ENCODE peak calls at places on chromosomes 13 and 19, in seven cellular contexts. A is K562, Y is HepG2, H is HCT116, I is NT2/D1, N is SK-N-SH, S is H1. P is an unnamed sample.

GRCh38 chr19:35585844-35586243 is at the start of gene PMIS2:
- DNase-seq in S (peak), N (peak), H (no peak), Y (no peak), I (no peak), A (peak), P (no peak)

GRCh38 chr19:16611121-16611520 is 16.9 kb downstream of the MED26 start:
- DNase-seq in Y (no peak), S (no peak), N (no peak), H (no peak), I (no peak), A (no peak), P (no peak)

GRCh38 chr13:32316476-32316875 is 1.2 kb downstream of the BRCA2 start:
- DNase-seq in N (no peak), S (no peak), Y (no peak), I (no peak), H (no peak), A (no peak), P (no peak)

GRCh38 chr19:8208710-8209110 is 460 bp upstream of the CERS4 start:
- DNase-seq in A (no peak), Y (no peak), N (no peak), H (no peak), I (no peak), S (no peak), P (no peak)

GRCh38 chr13:29801737-29802305 is 48.6 kb downstream of the UBL3 start:
- DNase-seq in I (no peak), A (no peak), S (no peak), N (no peak), H (no peak), Y (no peak), P (no peak)

GRCh38 chr13:106493569-106493968 is 41.9 kb downstream of the EFNB2 start:
- DNase-seq in H (no peak), I (no peak), A (no peak), N (no peak), Y (no peak), S (no peak), P (peak)

GRCh38 chr19:55253842-55254624 is 4.8 kb downstream of the PPP6R1 start:
- DNase-seq in A (no peak), Y (no peak), S (no peak), I (no peak), H (no peak), N (no peak), P (peak)

GRCh38 chr13:93244141-93244917 is 17.7 kb downstream of the GPC6 start:
- DNase-seq in Y (no peak), I (no peak), A (no peak), N (no peak), S (no peak), H (no peak), P (no peak)

GRCh38 chr19:8161135-8161646 is 11.8 kb upstream of the FBN3 start:
- DNase-seq in Y (peak), A (peak), S (no peak), H (peak), N (peak), I (no peak), P (peak)

GRCh38 chr19:5128932-5129389 is 160.0 kb downstream of the KDM4B start:
- DNase-seq in Y (no peak), I (no peak), H (no peak), N (no peak), S (no peak), A (no peak), P (no peak)
- TF ChIP-seq YY1 in Y (no peak), I (no peak), H (no peak), N (no peak), S (no peak), A (no peak), P (no peak)

GRCh38 chr13:97127842-97128241 is 94.3 kb upstream of the MBNL2 start:
- DNase-seq in Y (peak), S (no peak), A (no peak), I (no peak), N (no peak), H (no peak), P (no peak)

GRCh38 chr13:97124237-97124636 is 97.9 kb upstream of the MBNL2 start:
- DNase-seq in I (no peak), Y (no peak), N (no peak), H (no peak), S (no peak), A (no peak), P (no peak)

GRCh38 chr13:97125051-97125809 is 96.9 kb upstream of the MBNL2 start:
- DNase-seq in A (no peak), S (no peak), N (peak), I (no peak), H (peak), Y (peak), P (peak)

GRCh38 chr13:97122381-97122996 is 99.6 kb upstream of the MBNL2 start:
- DNase-seq in S (no peak), I (no peak), Y (no peak), H (peak), N (no peak), A (no peak), P (no peak)

DNA sequence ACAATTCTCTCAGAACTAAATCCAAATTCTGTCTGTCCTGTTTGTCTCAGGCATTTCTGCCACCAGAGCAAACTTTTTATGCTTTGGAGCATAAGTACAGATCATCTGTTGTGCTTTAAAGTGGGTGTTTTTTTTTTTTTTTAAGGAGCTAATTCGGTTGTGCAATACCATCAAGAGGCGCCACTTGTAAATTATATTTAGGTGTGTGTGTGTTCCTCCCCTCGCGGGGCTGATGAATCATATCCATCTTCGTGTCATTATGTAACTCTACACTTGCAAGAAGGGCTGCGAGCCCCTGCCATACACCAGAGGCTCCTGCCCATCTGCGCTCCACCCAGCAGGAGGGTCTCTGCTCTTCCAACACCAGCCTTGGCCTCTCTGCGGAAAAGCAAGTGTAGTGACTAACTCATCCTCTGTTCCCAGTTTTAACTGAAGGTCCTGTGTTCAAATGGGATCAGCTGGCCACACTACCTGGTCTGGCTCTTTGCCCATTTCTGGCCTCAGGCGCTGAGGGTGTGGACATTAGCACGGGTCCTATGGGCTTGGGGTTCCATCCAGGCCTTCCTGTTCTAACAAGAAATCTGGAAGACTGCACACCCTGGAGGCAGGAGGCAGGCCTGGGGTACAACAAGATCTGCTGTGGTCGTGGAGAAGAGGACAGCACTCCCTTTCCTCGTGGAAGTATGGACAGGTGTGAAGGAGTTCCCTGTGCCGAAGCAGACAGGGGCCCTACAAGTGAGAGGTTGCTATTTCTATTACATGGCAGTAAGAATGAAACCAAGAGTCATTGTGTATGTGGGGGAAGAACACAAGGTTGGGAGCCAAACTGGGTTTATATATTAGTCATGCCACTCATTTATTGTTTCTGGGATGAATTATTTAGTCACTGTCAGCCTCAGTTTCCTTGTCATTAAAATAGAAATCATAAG is 96.1 kb upstream of the MBNL2 start:
- DNase-seq in Y (no peak), A (no peak), H (no peak), I (no peak), S (no peak), N (no peak), P (peak)
- TF ChIP-seq YY1 in Y (no peak), A (no peak), H (no peak), I (no peak), S (no peak), N (no peak), P (no peak)

GRCh38 chr19:13055213-13056051 is 47.2 kb downstream of the LYL1 start:
- DNase-seq in S (no peak), A (no peak), H (no peak), I (no peak), N (peak), Y (no peak), P (no peak)
- TF ChIP-seq YY1 in S (no peak), A (no peak), H (no peak), I (no peak), N (no peak), Y (no peak), P (no peak)

DNA sequence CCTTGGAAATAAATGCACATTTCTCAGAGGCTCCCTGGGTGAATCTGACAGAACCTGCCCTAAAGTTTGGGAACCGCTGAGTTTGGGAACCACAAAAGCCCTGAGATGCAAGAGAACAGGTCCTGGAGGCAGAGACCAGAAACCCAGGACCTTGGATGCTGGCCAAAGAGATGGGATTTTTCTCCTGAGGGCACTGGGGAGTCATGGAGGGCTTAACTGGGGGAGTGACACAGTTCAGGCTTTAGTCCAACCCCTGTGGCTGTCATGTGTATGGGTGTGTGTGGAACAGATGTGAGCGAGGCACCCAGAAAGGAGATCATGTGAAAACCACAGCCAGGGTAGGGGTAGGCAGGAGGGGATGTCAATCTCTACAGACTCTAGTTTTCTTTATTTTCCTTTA is 3.9 kb upstream of the NCCRP1 start:
- DNase-seq in I (no peak), H (no peak), Y (no peak), A (no peak), N (peak), S (no peak), P (no peak)
- TF ChIP-seq YY1 in I (no peak), H (no peak), Y (no peak), A (no peak), N (no peak), S (no peak), P (no peak)

GRCh38 chr13:76516013-76516412 is 370.2 kb downstream of the KCTD12 start:
- DNase-seq in Y (no peak), N (no peak), S (no peak), H (no peak), A (no peak), I (no peak), P (no peak)
- TF ChIP-seq YY1 in Y (no peak), N (no peak), S (no peak), H (no peak), A (no peak), I (no peak), P (no peak)

GRCh38 chr13:76300688-76301087 is 585.5 kb downstream of the KCTD12 start:
- DNase-seq in A (no peak), Y (no peak), H (no peak), S (no peak), I (no peak), N (no peak), P (no peak)
- TF ChIP-seq YY1 in A (no peak), Y (no peak), H (no peak), S (no peak), I (no peak), N (no peak), P (no peak)

GRCh38 chr13:85935868-85936467 is 136.7 kb upstream of the SLITRK6 start:
- DNase-seq in N (no peak), A (no peak), I (no peak), H (no peak), Y (no peak), S (no peak), P (no peak)

GRCh38 chr13:85930108-85930507 is 130.9 kb upstream of the SLITRK6 start:
- DNase-seq in H (no peak), I (no peak), N (no peak), Y (peak), S (no peak), A (no peak), P (no peak)
- TF ChIP-seq YY1 in H (no peak), I (no peak), N (no peak), Y (no peak), S (no peak), A (no peak), P (no peak)

GRCh38 chr13:97140611-97141010 is 81.5 kb upstream of the MBNL2 start:
- DNase-seq in I (no peak), A (no peak), S (no peak), Y (no peak), N (no peak), H (no peak), P (no peak)
- TF ChIP-seq YY1 in I (no peak), A (no peak), S (no peak), Y (no peak), N (no peak), H (no peak), P (no peak)

DNA sequence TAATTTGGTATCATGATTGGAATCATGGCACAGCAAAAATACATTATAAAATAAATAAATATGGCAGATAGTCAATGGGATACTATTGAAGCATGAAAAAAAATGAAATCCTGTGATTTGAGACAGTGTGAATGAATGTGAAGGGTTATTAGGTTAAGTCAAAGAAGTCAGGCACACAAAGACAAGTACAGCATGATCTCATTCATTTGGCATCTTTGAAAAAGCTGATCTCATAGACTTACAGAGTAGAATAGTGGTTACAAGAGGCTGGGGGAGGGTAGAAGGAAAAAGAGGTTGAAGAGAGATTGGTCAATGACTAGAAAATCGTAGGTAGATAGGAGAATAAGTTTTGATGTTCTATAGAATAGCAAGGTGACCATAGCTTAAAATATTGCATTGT is 295.1 kb upstream of the SLITRK5 start:
- DNase-seq in N (no peak), A (no peak), I (no peak), Y (no peak), S (no peak), H (no peak), P (no peak)
- TF ChIP-seq YY1 in N (no peak), A (no peak), I (no peak), Y (no peak), S (no peak), H (no peak), P (no peak)